ENCODE peak calls at places on chromosomes 6 and 20, in five cellular contexts. One of them, this sample, is unnamed.

GRCh38 chr6:84536914-84537638 is 227.3 kb downstream of the TBX18 start:
- DNase-seq in Calu3: no peak
- DNase-seq in astrocyte: no peak
- DNase-seq in fibroblast of villous mesenchyme: no peak
- DNase-seq in hepatocyte: no peak
- DNase-seq in this sample: no peak

GRCh38 chr20:13149371-13149770 is 71.7 kb upstream of the ISM1 start:
- DNase-seq in fibroblast of villous mesenchyme: no peak
- DNase-seq in hepatocyte: no peak
- DNase-seq in Calu3: no peak
- DNase-seq in astrocyte: no peak
- DNase-seq in this sample: no peak

GRCh38 chr20:47459344-47460073 is 42.2 kb upstream of the NCOA3 start:
- DNase-seq in astrocyte: no peak
- DNase-seq in fibroblast of villous mesenchyme: no peak
- DNase-seq in hepatocyte: no peak
- DNase-seq in Calu3: no peak
- DNase-seq in this sample: no peak

GRCh38 chr6:6405997-6406699 is 85.7 kb upstream of the F13A1 start:
- DNase-seq in hepatocyte: no peak
- DNase-seq in astrocyte: no peak
- DNase-seq in fibroblast of villous mesenchyme: peak
- DNase-seq in Calu3: no peak
- DNase-seq in this sample: no peak

GRCh38 chr20:51565741-51566140 is 23.2 kb upstream of the NFATC2 start:
- DNase-seq in astrocyte: peak
- DNase-seq in Calu3: no peak
- DNase-seq in fibroblast of villous mesenchyme: no peak
- DNase-seq in hepatocyte: no peak
- DNase-seq in this sample: no peak

GRCh38 chr6:128209771-128210170 is 308.9 kb upstream of the THEMIS start:
- DNase-seq in fibroblast of villous mesenchyme: peak
- DNase-seq in Calu3: peak
- DNase-seq in hepatocyte: no peak
- DNase-seq in astrocyte: peak
- DNase-seq in this sample: no peak

GRCh38 chr6:39568896-39569295 is 156.3 kb downstream of the KIF6 start:
- DNase-seq in hepatocyte: no peak
- DNase-seq in astrocyte: peak
- DNase-seq in Calu3: no peak
- DNase-seq in fibroblast of villous mesenchyme: peak
- DNase-seq in this sample: no peak

GRCh38 chr6:96016781-96017180 is 1.0 kb downstream of the FUT9 start:
- DNase-seq in astrocyte: no peak
- DNase-seq in fibroblast of villous mesenchyme: no peak
- DNase-seq in Calu3: no peak
- DNase-seq in hepatocyte: no peak
- DNase-seq in this sample: no peak

GRCh38 chr6:169592558-169592957 is 109.3 kb downstream of the WDR27 start:
- DNase-seq in Calu3: no peak
- DNase-seq in hepatocyte: no peak
- DNase-seq in fibroblast of villous mesenchyme: peak
- DNase-seq in astrocyte: peak
- DNase-seq in this sample: no peak

GRCh38 chr6:4289770-4290320 is 154.5 kb upstream of the ECI2 start:
- DNase-seq in astrocyte: no peak
- DNase-seq in Calu3: no peak
- DNase-seq in fibroblast of villous mesenchyme: no peak
- DNase-seq in hepatocyte: no peak
- DNase-seq in this sample: no peak

GRCh38 chr20:56433880-56434255 is 21.8 kb downstream of the CASS4 start:
- DNase-seq in fibroblast of villous mesenchyme: peak
- DNase-seq in astrocyte: peak
- DNase-seq in Calu3: no peak
- DNase-seq in hepatocyte: no peak
- DNase-seq in this sample: no peak

GRCh38 chr20:41234546-41234945 is 83.0 kb downstream of the ZHX3 start:
- DNase-seq in Calu3: no peak
- DNase-seq in fibroblast of villous mesenchyme: no peak
- DNase-seq in hepatocyte: no peak
- DNase-seq in astrocyte: no peak
- DNase-seq in this sample: no peak

GRCh38 chr6:36350681-36351091 is 14.0 kb upstream of the BNIP5 start:
- DNase-seq in hepatocyte: peak
- DNase-seq in Calu3: peak
- DNase-seq in astrocyte: peak
- DNase-seq in fibroblast of villous mesenchyme: peak
- DNase-seq in this sample: no peak

GRCh38 chr6:122962196-122962595 is 33.8 kb upstream of the CLVS2 start:
- DNase-seq in Calu3: no peak
- DNase-seq in hepatocyte: no peak
- DNase-seq in astrocyte: no peak
- DNase-seq in fibroblast of villous mesenchyme: no peak
- DNase-seq in this sample: no peak

GRCh38 chr6:146526192-146526591 is 17.4 kb upstream of the RAB32 start:
- DNase-seq in Calu3: no peak
- DNase-seq in hepatocyte: no peak
- DNase-seq in astrocyte: no peak
- DNase-seq in fibroblast of villous mesenchyme: no peak
- DNase-seq in this sample: no peak
- TF ChIP-seq CTCF in Calu3: no peak
- TF ChIP-seq CTCF in hepatocyte: peak
- TF ChIP-seq CTCF in astrocyte: peak
- TF ChIP-seq CTCF in fibroblast of villous mesenchyme: peak
- TF ChIP-seq CTCF in this sample: peak

DNA sequence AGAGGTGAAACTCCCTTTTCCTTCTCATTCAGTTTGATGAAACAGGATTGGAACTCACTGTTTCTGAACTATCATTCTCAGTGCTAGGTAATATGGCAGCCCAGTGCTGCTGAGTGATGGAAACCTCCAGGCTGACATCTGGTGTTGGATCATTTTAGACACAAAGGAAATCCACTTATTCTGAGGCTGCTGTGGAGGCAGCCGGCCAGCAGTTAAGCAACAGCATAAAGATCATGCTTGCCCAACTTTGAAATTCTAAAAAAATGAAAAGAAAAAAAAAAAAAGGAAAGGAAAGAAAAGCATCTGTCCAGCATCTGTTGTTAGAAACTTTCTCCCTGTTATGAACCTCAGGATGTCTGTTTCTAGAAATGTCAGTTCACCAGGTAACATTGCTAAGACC is 96.5 kb downstream of the RFPL4B start:
- DNase-seq in Calu3: no peak
- DNase-seq in fibroblast of villous mesenchyme: peak
- DNase-seq in astrocyte: peak
- DNase-seq in hepatocyte: peak
- DNase-seq in this sample: no peak
- TF ChIP-seq CTCF in Calu3: no peak
- TF ChIP-seq CTCF in fibroblast of villous mesenchyme: no peak
- TF ChIP-seq CTCF in astrocyte: no peak
- TF ChIP-seq CTCF in hepatocyte: no peak
- TF ChIP-seq CTCF in this sample: no peak

GRCh38 chr20:58420798-58421496 is 31.9 kb downstream of the VAPB start:
- DNase-seq in astrocyte: peak
- DNase-seq in fibroblast of villous mesenchyme: peak
- DNase-seq in Calu3: no peak
- DNase-seq in hepatocyte: no peak
- DNase-seq in this sample: no peak
- TF ChIP-seq CTCF in astrocyte: no peak
- TF ChIP-seq CTCF in fibroblast of villous mesenchyme: no peak
- TF ChIP-seq CTCF in Calu3: no peak
- TF ChIP-seq CTCF in hepatocyte: no peak
- TF ChIP-seq CTCF in this sample: no peak

GRCh38 chr20:58087567-58087858 is 140.9 kb downstream of the ANKRD60 start:
- DNase-seq in hepatocyte: no peak
- DNase-seq in Calu3: no peak
- DNase-seq in fibroblast of villous mesenchyme: no peak
- DNase-seq in astrocyte: no peak
- DNase-seq in this sample: no peak
- TF ChIP-seq CTCF in hepatocyte: no peak
- TF ChIP-seq CTCF in Calu3: no peak
- TF ChIP-seq CTCF in fibroblast of villous mesenchyme: no peak
- TF ChIP-seq CTCF in astrocyte: no peak
- TF ChIP-seq CTCF in this sample: no peak

GRCh38 chr6:52216932-52217331 is 27.4 kb downstream of the IL17F start:
- DNase-seq in fibroblast of villous mesenchyme: no peak
- DNase-seq in Calu3: no peak
- DNase-seq in hepatocyte: no peak
- DNase-seq in astrocyte: no peak
- DNase-seq in this sample: no peak

GRCh38 chr6:52208612-52209011 is 22.4 kb downstream of the IL17A start:
- DNase-seq in astrocyte: no peak
- DNase-seq in Calu3: no peak
- DNase-seq in fibroblast of villous mesenchyme: no peak
- DNase-seq in hepatocyte: no peak
- DNase-seq in this sample: no peak

GRCh38 chr6:52215787-52216186 is 28.5 kb downstream of the IL17F start:
- DNase-seq in fibroblast of villous mesenchyme: no peak
- DNase-seq in hepatocyte: no peak
- DNase-seq in astrocyte: no peak
- DNase-seq in Calu3: no peak
- DNase-seq in this sample: no peak

GRCh38 chr6:52209672-52210626 is 23.8 kb downstream of the IL17A start:
- DNase-seq in Calu3: no peak
- DNase-seq in fibroblast of villous mesenchyme: no peak
- DNase-seq in hepatocyte: no peak
- DNase-seq in astrocyte: no peak
- DNase-seq in this sample: no peak

GRCh38 chr6:52213127-52213526 is 27.0 kb downstream of the IL17A start:
- DNase-seq in hepatocyte: no peak
- DNase-seq in Calu3: peak
- DNase-seq in fibroblast of villous mesenchyme: no peak
- DNase-seq in astrocyte: no peak
- DNase-seq in this sample: no peak
- TF ChIP-seq CTCF in hepatocyte: no peak
- TF ChIP-seq CTCF in Calu3: no peak
- TF ChIP-seq CTCF in fibroblast of villous mesenchyme: no peak
- TF ChIP-seq CTCF in astrocyte: no peak
- TF ChIP-seq CTCF in this sample: no peak